ENCODE peak calls at places on chromosomes 1 and 21, in five cellular contexts. Y is AG04450; D is ovary; H is naive thymus-derived CD8-positive, alpha-beta T cell; P is left lobe of liver. Z is an unnamed sample.

GRCh38 chr1:197928849-197929336 is 11.7 kb downstream of the LHX9 start:
- DNase-seq in Y (no peak), H (no peak), P (no peak), D (no peak), Z (no peak)

GRCh38 chr1:6899141-6899540 is 113.9 kb downstream of the CAMTA1 start:
- DNase-seq in H (no peak), D (no peak), Y (no peak), P (no peak), Z (peak)

GRCh38 chr1:64514197-64514765 is 44.4 kb downstream of the CACHD1 start:
- DNase-seq in Y (peak), D (no peak), H (no peak), P (no peak), Z (no peak)

GRCh38 chr1:212950243-212951057 is at the start of gene VASH2:
- DNase-seq in H (peak), Y (no peak), D (peak), P (peak), Z (peak)

GRCh38 chr1:180937624-180938225 is 25.0 kb downstream of the KIAA1614 start:
- DNase-seq in P (no peak), Y (no peak), H (no peak), D (no peak), Z (no peak)

GRCh38 chr21:41761211-41762181 is 5.4 kb downstream of the RIPK4 start:
- DNase-seq in H (peak), Y (no peak), P (peak), D (no peak), Z (peak)

GRCh38 chr1:41754540-41754939 is 164.2 kb downstream of the HIVEP3 start:
- DNase-seq in P (no peak), H (no peak), D (no peak), Y (no peak), Z (no peak)

GRCh38 chr1:79448426-79448825 is 441.9 kb upstream of the ADGRL4 start:
- DNase-seq in P (no peak), H (no peak), Y (no peak), D (no peak), Z (no peak)

GRCh38 chr1:157133431-157133830 is 4.8 kb downstream of the ETV3 start:
- DNase-seq in D (no peak), H (no peak), Y (no peak), P (no peak), Z (no peak)